ENCODE peak calls at places on chromosomes 7 and 10, in four cellular contexts. U is cardiac fibroblast, W is Panc1, A is PC-9. F is an unnamed sample.
A peak's percentile ranks its signal among the peaks of the same experiment; 100 is the strongest.

GRCh38 chr10:75034131-75034512 is 77.3 kb upstream of the SAMD8 start:
- DNase-seq in U (peak; percentile 22), W (no peak), A (no peak), F (peak; percentile 25)

GRCh38 chr7:127791790-127792189 is 139.8 kb downstream of the SND1 start:
- DNase-seq in U (peak; percentile 69), W (no peak), A (no peak), F (peak; percentile 64)

GRCh38 chr10:102135956-102136526 is 3.2 kb downstream of the PPRC1 start:
- DNase-seq in U (no peak), W (no peak), A (no peak), F (no peak)

GRCh38 chr7:43303740-43304241 is 191.3 kb downstream of the HECW1 start:
- DNase-seq in U (no peak), W (no peak), A (no peak), F (peak; percentile 41)

GRCh38 chr7:97671571-97671970 is 60.3 kb upstream of the TAC1 start:
- DNase-seq in U (no peak), W (no peak), A (no peak), F (no peak)

GRCh38 chr10:78121801-78122200 is 88.1 kb downstream of the RPS24 start:
- DNase-seq in U (no peak), W (no peak), A (no peak), F (no peak)

GRCh38 chr10:65898055-65898454 is 1027.8 kb upstream of the LRRTM3 start:
- DNase-seq in U (no peak), W (no peak), A (no peak), F (no peak)

GRCh38 chr7:44221231-44221791 is 20.5 kb downstream of the YKT6 start:
- DNase-seq in U (peak; percentile 10), W (no peak), A (no peak), F (no peak)

GRCh38 chr7:147199868-147200267 is 1083.3 kb downstream of the CNTNAP2 start:
- DNase-seq in U (no peak), W (no peak), A (no peak), F (no peak)

GRCh38 chr7:74087791-74088453 is 4.3 kb downstream of the LIMK1 start:
- DNase-seq in U (no peak), W (no peak), A (no peak), F (no peak)

GRCh38 chr10:84088626-84089025 is 50.7 kb upstream of the GHITM start:
- DNase-seq in U (no peak), W (no peak), A (no peak), F (peak; percentile 23)

GRCh38 chr7:101626069-101626671 is 2.9 kb downstream of the MYL10 start:
- DNase-seq in U (no peak), W (no peak), A (no peak), F (no peak)

GRCh38 chr10:44873156-44873555 is 38.0 kb upstream of the TMEM72 start:
- DNase-seq in U (peak; percentile 48), W (no peak), A (no peak), F (peak; percentile 36)

GRCh38 chr10:16854623-16855022 is 37.4 kb upstream of the RSU1 start:
- DNase-seq in U (peak; percentile 71), W (no peak), A (peak; percentile 53), F (peak; percentile 64)

GRCh38 chr10:43350686-43351085 is 20.8 kb upstream of the FXYD4 start:
- DNase-seq in U (no peak), W (no peak), A (no peak), F (no peak)

GRCh38 chr7:44990520-44991023 is 9.4 kb upstream of the CCM2 start:
- DNase-seq in U (peak; percentile 87), W (no peak), A (no peak), F (peak; percentile 87)

GRCh38 chr10:63628526-63629362 is 107.5 kb downstream of the REEP3 start:
- DNase-seq in U (no peak), W (peak; percentile 18), A (no peak), F (peak; percentile 54)

GRCh38 chr10:391304-391703 is 256.0 kb downstream of the ZMYND11 start:
- DNase-seq in U (no peak), W (no peak), A (no peak), F (no peak)

GRCh38 chr7:45001826-45002225 is 1.8 kb downstream of the CCM2 start:
- DNase-seq in U (no peak), W (no peak), A (no peak), F (no peak)

GRCh38 chr10:119375574-119376265 is 166.8 kb downstream of the RGS10 start:
- DNase-seq in U (peak; percentile 39), W (no peak), A (no peak), F (no peak)

GRCh38 chr10:132637477-132638129 is 100.0 kb downstream of the INPP5A start:
- DNase-seq in U (peak; percentile 78), W (peak; percentile 56), A (no peak), F (peak; percentile 73)

GRCh38 chr10:18043148-18043547 is 91.4 kb downstream of the SLC39A12 start:
- DNase-seq in U (peak; percentile 44), W (no peak), A (no peak), F (peak; percentile 63)

GRCh38 chr7:137820677-137821420 is 25.9 kb downstream of the DGKI start:
- DNase-seq in U (peak; percentile 86), W (no peak), A (no peak), F (peak; percentile 79)

GRCh38 chr7:88146611-88147010 is 73.2 kb downstream of the SRI start:
- DNase-seq in U (no peak), W (no peak), A (no peak), F (no peak)

GRCh38 chr10:118752401-118752800 is 2.4 kb downstream of the CACUL1 start:
- DNase-seq in U (no peak), W (no peak), A (no peak), F (no peak)

GRCh38 chr7:37916673-37917660 is at the start of gene SFRP4:
- DNase-seq in U (peak; percentile 74), W (peak; percentile 51), A (peak; percentile 43), F (peak; percentile 65)

GRCh38 chr7:80346704-80347103 is 165.2 kb downstream of the GNAT3 start:
- DNase-seq in U (peak; percentile 74), W (peak; percentile 10), A (peak; percentile 90), F (peak; percentile 73)

GRCh38 chr7:71846160-71846559 is 566.0 kb downstream of the CALN1 start:
- DNase-seq in U (no peak), W (no peak), A (no peak), F (no peak)

GRCh38 chr7:26127411-26127810 is 24.6 kb upstream of the NFE2L3 start:
- DNase-seq in U (no peak), W (no peak), A (peak; percentile 56), F (no peak)

GRCh38 chr10:130127612-130128607 is 8.3 kb upstream of the GLRX3 start:
- DNase-seq in U (peak; percentile 77), W (peak; percentile 65), A (no peak), F (peak; percentile 64)

GRCh38 chr10:129697463-129698247 is 230.6 kb downstream of the MGMT start:
- DNase-seq in U (no peak), W (no peak), A (no peak), F (no peak)

GRCh38 chr10:74988055-74988773 is 123.2 kb upstream of the SAMD8 start:
- DNase-seq in U (peak; percentile 6), W (no peak), A (no peak), F (peak; percentile 56)

GRCh38 chr7:130294314-130294713 is 1.4 kb downstream of the CPA4 start:
- DNase-seq in U (no peak), W (no peak), A (peak; percentile 66), F (peak; percentile 69)

GRCh38 chr7:2805213-2806003 is 38.7 kb downstream of the GNA12 start:
- DNase-seq in U (no peak), W (no peak), A (no peak), F (no peak)

GRCh38 chr10:24503627-24504320 is 219.9 kb downstream of the ARHGAP21 start:
- DNase-seq in U (peak; percentile 69), W (peak; percentile 28), A (no peak), F (peak; percentile 58)

GRCh38 chr10:111479966-111480365 is 403.1 kb downstream of the ADRA2A start:
- DNase-seq in U (peak; percentile 10), W (no peak), A (no peak), F (no peak)

GRCh38 chr10:124653311-124653710 is 90.9 kb downstream of the FAM53B start:
- DNase-seq in U (no peak), W (no peak), A (no peak), F (no peak)

DNA sequence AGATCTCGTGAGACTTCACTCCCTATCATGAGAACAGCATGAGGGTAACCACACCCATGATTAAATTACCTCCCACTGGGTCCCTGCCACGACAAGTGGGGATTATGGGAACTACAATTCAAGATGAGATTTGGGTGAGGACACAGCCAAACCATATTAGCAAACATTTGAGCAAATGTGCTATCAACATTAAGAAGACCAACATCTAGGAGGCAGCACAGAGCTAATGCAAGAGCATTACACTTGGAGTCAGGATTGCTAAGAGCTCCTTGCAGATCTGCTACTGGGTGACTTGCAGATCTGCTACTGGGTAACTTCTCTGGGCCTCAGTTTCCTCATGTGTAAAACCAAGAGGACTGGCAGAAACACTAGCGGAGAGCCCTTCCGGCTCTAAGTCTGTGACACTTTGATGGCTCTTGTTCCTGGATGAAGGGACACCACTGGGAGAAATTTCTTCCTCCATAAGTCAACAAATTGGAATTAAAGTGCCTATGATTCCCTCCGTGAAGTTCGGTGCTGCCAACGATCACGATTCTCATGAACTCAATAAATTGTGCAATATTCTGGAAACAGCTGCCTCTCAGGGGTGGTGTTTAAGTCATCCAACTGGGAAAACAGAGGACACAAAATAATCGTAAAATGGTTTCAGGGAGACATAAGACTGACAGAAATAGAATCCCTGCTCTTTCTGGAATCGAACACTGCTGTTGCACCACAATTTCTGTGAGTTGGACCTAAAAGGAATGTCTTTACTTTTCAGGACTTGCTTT is 115.8 kb upstream of the ITGB1 start:
- DNase-seq in U (peak; percentile 45), W (no peak), A (no peak), F (peak; percentile 74)
- TF ChIP-seq CTCF in U (peak; percentile 31), W (peak; percentile 11), A (no peak), F (peak; percentile 32)

GRCh38 chr10:97320480-97321031 is 1.5 kb downstream of the FRAT1 start:
- DNase-seq in U (no peak), W (no peak), A (no peak), F (no peak)
- H3K4me3 ChIP-seq in U (peak overlapping the region; percentile 46), W (peak overlapping the region; percentile 47), A (peak overlapping the region; percentile 71), F (peak overlapping the region; percentile 44)

GRCh38 chr7:117375380-117375779 is 51.9 kb downstream of the ASZ1 start:
- DNase-seq in U (peak; percentile 20), W (no peak), A (no peak), F (peak; percentile 21)
- TF ChIP-seq CTCF in U (peak; percentile 30), W (peak; percentile 19), A (no peak), F (peak; percentile 42)

DNA sequence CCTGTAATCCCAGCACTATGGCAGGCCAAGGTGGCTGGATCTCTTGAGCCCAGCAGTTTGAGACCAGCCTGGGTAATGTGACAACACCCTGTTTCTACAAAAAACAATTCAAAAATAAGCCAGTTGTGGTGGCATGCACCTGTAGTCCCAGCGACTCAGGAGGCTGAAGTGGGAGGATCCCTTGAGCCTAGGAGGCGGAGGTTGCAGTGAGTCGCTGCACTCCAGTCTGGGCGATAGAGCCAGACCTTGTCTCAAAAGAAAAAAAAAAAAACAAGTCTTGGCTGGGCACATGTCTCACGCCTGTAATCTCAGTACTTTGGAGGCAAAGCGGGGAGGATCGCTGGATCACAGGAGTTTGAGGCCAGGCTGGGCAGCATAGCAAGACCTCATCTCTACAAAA is 74.6 kb upstream of the PDSS1 start:
- DNase-seq in U (no peak), W (no peak), A (no peak), F (no peak)
- H3K4me3 ChIP-seq in U (no peak overlapping the region), W (no peak overlapping the region), A (no peak overlapping the region), F (no peak overlapping the region)